ENCODE peak calls at places on chromosome 9, in four cellular contexts. L is fibroblast of lung, Y is AG09309, K is kidney epithelial cell. V is an unnamed sample.

GRCh38 chr9:83234541-83234940 is 171.6 kb upstream of the RASEF start:
- DNase-seq in Y (no peak), K (no peak), L (no peak), V (no peak)

GRCh38 chr9:89340332-89340731 is 22.0 kb downstream of the SECISBP2 start:
- DNase-seq in L (no peak), Y (no peak), K (no peak), V (no peak)

GRCh38 chr9:136403538-136403914 is 3.6 kb upstream of the SNAPC4 start:
- DNase-seq in L (no peak), Y (no peak), K (no peak), V (peak; percentile 37)

GRCh38 chr9:128120741-128121465 is 6.6 kb downstream of the PTGES2 start:
- DNase-seq in K (no peak), Y (no peak), L (no peak), V (no peak)

GRCh38 chr9:118882674-118883073 is 486.6 kb downstream of the BRINP1 start:
- DNase-seq in K (peak; percentile 12), L (no peak), Y (peak; percentile 2), V (no peak)

GRCh38 chr9:89359018-89359417 is 40.7 kb downstream of the SECISBP2 start:
- DNase-seq in Y (no peak), L (no peak), K (no peak), V (no peak)

GRCh38 chr9:136429683-136430590 is 9.7 kb downstream of the INPP5E start:
- DNase-seq in Y (no peak), L (no peak), K (no peak), V (no peak)

GRCh38 chr9:79672891-79673290 is 101.1 kb downstream of the TLE4 start:
- DNase-seq in Y (no peak), L (no peak), K (no peak), V (no peak)

GRCh38 chr9:22625540-22625939 is 178.9 kb downstream of the DMRTA1 start:
- DNase-seq in Y (no peak), L (no peak), K (no peak), V (no peak)

GRCh38 chr9:83623634-83623991 is 670 bp downstream of the IDNK start:
- DNase-seq in Y (no peak), L (no peak), K (no peak), V (no peak)

GRCh38 chr9:129745186-129745585 is 7.7 kb downstream of the PTGES start:
- DNase-seq in Y (no peak), K (no peak), L (no peak), V (no peak)

GRCh38 chr9:76756273-76756650 is 8.0 kb upstream of the PCA3 start:
- DNase-seq in L (peak; percentile 49), Y (no peak), K (no peak), V (no peak)

GRCh38 chr9:90838761-90839160 is 37.1 kb downstream of the SYK start:
- DNase-seq in L (no peak), Y (no peak), K (no peak), V (no peak)

GRCh38 chr9:138096192-138096845 is 218.7 kb downstream of the CACNA1B start:
- DNase-seq in Y (no peak), L (no peak), K (no peak), V (no peak)

GRCh38 chr9:91174772-91175171 is 186.9 kb downstream of the AUH start:
- DNase-seq in K (no peak), L (no peak), Y (no peak), V (no peak)

GRCh38 chr9:96674914-96675538 is 19.9 kb upstream of the PRXL2C start:
- DNase-seq in Y (no peak), L (peak; percentile 77), K (no peak), V (no peak)

GRCh38 chr9:85053206-85053605 is 383.7 kb downstream of the NTRK2 start:
- DNase-seq in Y (no peak), K (no peak), L (no peak), V (no peak)

GRCh38 chr9:76400534-76401096 is 6.4 kb upstream of the RFK start:
- DNase-seq in L (no peak), K (no peak), Y (no peak), V (no peak)

GRCh38 chr9:68876265-68876664 is 137.6 kb downstream of the PRKACG start:
- DNase-seq in K (no peak), L (no peak), Y (no peak), V (no peak)

GRCh38 chr9:133327834-133328484 is 8.0 kb downstream of the SURF6 start:
- DNase-seq in Y (no peak), L (no peak), K (no peak), V (peak; percentile 4)

GRCh38 chr9:137828527-137829259 is 48.9 kb upstream of the CACNA1B start:
- DNase-seq in L (peak; percentile 8), Y (no peak), K (no peak), V (no peak)

GRCh38 chr9:87662808-87663528 is 63.0 kb upstream of the CTSL start:
- DNase-seq in Y (peak; percentile 45), L (peak; percentile 60), K (peak; percentile 49), V (no peak)

GRCh38 chr9:78408388-78408787 is 111.5 kb downstream of the PSAT1 start:
- DNase-seq in L (no peak), K (no peak), Y (no peak), V (no peak)

DNA sequence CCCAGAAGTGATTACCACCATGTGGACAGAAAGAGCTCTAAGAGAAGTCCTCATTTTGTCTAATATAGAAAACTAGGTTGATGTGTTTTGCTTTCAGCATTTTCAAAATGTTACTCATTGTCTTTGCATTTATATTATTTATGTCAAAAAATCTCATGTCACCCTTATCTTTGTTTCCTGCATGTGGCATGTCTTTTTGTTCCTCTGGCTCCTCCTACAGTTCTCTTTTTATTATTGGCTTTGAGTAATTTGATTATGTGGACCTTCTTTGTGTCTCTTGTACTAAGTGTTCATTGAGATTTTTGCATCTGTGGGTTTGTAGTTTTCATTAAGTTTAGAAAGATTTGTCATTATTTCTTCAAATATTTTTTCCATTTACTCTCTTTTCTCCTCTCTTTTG is 58.8 kb downstream of the GNG10 start:
- DNase-seq in L (no peak), Y (no peak), K (no peak), V (no peak)
- TF ChIP-seq CTCF in L (no peak), Y (peak; percentile 4), K (no peak), V (no peak)

GRCh38 chr9:93701494-93702218 is 125.3 kb downstream of the PHF2 start:
- DNase-seq in K (no peak), L (no peak), Y (no peak), V (no peak)

GRCh38 chr9:93697352-93698139 is 121.2 kb downstream of the PHF2 start:
- DNase-seq in K (no peak), Y (no peak), L (no peak), V (no peak)

GRCh38 chr9:93698140-93698908 is 121.9 kb downstream of the PHF2 start:
- DNase-seq in L (no peak), K (no peak), Y (no peak), V (no peak)

GRCh38 chr9:93699650-93700049 is 123.3 kb downstream of the PHF2 start:
- DNase-seq in L (no peak), K (no peak), Y (no peak), V (no peak)

DNA sequence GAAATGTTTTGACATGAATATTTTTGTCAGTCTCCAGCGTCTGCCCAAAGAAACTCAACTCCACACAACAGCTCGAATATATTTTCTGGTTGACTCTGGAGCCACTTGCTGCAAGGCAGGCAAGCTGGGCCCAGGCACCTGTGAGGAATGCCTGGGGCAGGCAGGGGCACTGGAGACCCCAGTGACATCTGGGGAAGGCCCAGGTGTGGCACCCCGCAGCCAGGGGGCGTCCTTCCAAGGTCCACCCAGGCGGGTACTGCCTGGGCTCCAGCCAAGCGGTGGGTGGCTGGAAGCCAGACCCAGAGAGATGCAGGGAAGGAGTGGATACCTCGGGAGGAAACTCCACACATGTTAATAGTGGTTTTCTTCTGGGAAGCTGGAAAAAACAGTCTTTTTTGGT is 125.9 kb downstream of the PHF2 start:
- DNase-seq in Y (no peak), K (no peak), L (no peak), V (no peak)
- TF ChIP-seq CTCF in Y (no peak), K (no peak), L (no peak), V (no peak)

DNA sequence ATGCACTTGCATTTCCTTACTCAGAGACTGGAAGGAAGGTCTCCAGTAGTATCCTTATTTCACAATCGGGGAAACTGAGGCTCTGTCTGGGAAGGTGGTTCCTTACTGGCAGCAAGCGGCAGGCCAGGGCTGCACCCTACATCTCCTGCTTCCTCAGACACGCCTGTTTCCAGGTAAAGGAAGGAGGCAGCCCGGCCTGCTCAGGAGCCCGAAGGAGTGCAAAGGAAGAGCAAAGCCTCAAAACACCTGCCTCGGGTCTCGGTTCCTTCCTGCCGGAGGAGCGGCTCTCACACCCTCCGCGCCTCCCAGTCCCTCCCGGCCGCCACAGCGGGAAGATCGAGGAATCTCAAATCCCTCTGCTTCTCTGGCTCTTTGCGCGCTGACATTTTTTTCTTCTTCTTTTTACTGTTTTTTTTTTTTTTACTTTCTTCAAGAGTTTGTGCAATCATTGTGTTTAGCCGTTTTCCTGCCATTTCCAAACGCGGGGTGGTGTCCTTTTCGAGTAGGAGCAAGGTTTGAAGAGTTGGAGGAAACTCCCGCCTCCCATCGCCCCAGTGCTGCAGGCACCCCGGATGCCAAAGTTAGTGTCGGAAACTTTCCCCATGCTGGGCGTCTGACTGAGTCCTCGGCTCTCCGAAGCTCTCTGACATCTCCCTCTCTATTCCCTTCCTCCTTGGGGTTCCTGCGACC is 1.0 kb downstream of the GGTA1 start:
- DNase-seq in Y (no peak), K (no peak), L (peak; percentile 59), V (no peak)
- TF ChIP-seq CTCF in Y (peak; percentile 8), K (no peak), L (no peak), V (no peak)

GRCh38 chr9:132116583-132116982 is 36.9 kb upstream of the MED27 start:
- DNase-seq in L (no peak), K (no peak), Y (no peak), V (no peak)
- TF ChIP-seq CTCF in L (no peak), K (no peak), Y (no peak), V (no peak)

DNA sequence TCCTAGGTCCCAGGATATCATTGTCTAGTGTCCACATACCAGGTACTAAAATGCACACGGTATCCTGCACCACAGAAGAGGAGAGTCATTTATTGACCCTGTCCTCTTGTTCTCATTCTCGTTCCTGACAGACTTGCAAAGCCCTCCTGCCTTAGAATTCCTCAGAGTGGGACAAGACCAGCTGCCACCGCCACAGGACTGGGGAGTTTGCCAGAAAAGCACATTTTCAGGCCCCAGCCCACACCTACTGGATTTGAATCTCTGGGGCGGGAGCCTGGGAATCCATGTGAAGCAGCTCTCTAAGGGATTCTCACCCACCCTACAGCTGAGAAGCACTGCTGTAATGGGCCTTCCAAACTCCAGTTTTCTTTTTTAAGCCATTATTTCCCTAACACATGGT is 68.0 kb upstream of the FANCC start:
- DNase-seq in K (no peak), L (no peak), Y (no peak), V (no peak)
- TF ChIP-seq CTCF in K (no peak), L (no peak), Y (no peak), V (no peak)

DNA sequence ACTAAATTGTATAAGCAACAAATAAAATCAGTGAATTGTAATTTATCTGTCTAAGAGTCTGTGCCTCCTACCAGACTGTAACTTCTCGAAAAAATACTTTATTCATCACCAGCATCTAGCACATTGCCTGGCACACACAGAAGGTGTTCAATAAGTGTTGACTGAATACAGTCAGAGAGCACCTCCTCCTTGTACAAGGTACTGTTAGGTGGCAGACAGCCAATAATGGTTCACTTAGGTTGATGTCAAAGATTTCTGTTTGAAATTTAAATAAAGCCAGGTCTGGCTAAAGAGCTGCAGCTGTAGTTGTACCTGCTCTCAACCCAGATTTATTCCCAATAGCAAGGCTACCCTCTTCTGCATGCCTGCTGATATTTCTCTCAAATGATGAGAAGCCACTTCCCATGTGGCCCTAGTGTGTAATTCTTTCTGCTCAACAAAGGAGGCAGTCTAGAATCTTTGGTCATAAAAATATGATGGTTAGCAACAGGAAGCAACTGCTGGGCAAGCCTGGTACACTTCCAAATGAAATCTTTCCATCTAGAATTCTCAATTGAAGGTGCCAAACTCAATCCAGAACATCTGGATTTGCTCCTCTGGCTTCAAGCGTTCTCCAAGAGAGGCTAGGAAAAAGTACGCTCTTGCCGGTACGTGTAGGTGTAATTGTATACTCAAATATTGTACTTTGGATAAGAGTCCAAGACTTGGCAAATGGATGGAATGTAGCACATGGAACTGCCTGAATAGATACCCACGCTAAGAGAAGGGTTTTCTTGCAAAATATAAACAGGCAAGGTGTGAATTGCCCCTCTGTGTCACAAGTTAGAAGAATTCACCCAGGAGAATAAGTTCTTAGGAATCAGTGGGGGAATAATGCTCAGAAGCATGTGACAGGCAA is 95.6 kb downstream of the NR6A1 start:
- DNase-seq in K (no peak), Y (no peak), L (no peak), V (no peak)
- TF ChIP-seq CTCF in K (no peak), Y (no peak), L (no peak), V (no peak)